ENCODE peak calls at places on chromosomes 4 and X, in nine cellular contexts. S is GM12865; Z is GM06990; G is omental fat pad; A is AG04450; D is PC-9; X is stomach; K is transverse colon; U is CD4-positive, alpha-beta T cell. Y is an unnamed sample.

GRCh38 chr4:41678086-41678485 is 70.4 kb downstream of the PHOX2B start:
- DNase-seq in S (no peak), Z (no peak), G (no peak), A (no peak), D (no peak), X (no peak), K (no peak), U (no peak), Y (no peak)

GRCh38 chrX:151703487-151703886 is 8.2 kb downstream of the PRRG3 start:
- DNase-seq in S (no peak), Z (no peak), G (no peak), A (no peak), D (no peak), X (peak), K (no peak), U (no peak), Y (no peak)

GRCh38 chrX:65811558-65812228 is 144.2 kb downstream of the MSN start:
- DNase-seq in S (no peak), Z (no peak), G (no peak), A (no peak), D (no peak), X (no peak), K (no peak), U (no peak), Y (no peak)

GRCh38 chrX:103248553-103248952 is 6.4 kb downstream of the TCEAL8 start:
- DNase-seq in S (peak), Z (no peak), G (no peak), A (no peak), D (no peak), X (no peak), K (no peak), U (no peak), Y (no peak)

GRCh38 chr4:82591592-82591991 is 29.8 kb upstream of the TMEM150C start:
- DNase-seq in S (no peak), Z (no peak), G (no peak), A (no peak), D (no peak), X (no peak), K (no peak), U (no peak), Y (no peak)

GRCh38 chr4:122017296-122017695 is 65.4 kb upstream of the TRPC3 start:
- DNase-seq in S (no peak), Z (no peak), G (no peak), A (no peak), D (no peak), X (no peak), K (no peak), U (no peak), Y (no peak)

GRCh38 chr4:102295153-102295862 is 50.0 kb downstream of the SLC39A8 start:
- DNase-seq in S (no peak), Z (no peak), G (no peak), A (no peak), D (no peak), X (peak), K (no peak), U (no peak), Y (no peak)

GRCh38 chr4:27084685-27085356 is 224.2 kb downstream of the STIM2 start:
- DNase-seq in S (no peak), Z (peak), G (peak), A (no peak), D (no peak), X (peak), K (peak), U (no peak), Y (peak)

GRCh38 chr4:153152453-153153338 is 51.5 kb upstream of the TRIM2 start:
- DNase-seq in S (peak), Z (peak), G (peak), A (no peak), D (no peak), X (peak), K (peak), U (peak), Y (no peak)

GRCh38 chr4:53121304-53121865 is 244.5 kb downstream of the SCFD2 start:
- DNase-seq in S (no peak), Z (no peak), G (no peak), A (no peak), D (no peak), X (no peak), K (no peak), U (no peak), Y (no peak)

GRCh38 chrX:64570204-64570603 is 175.0 kb upstream of the MTMR8 start:
- DNase-seq in S (no peak), Z (no peak), G (no peak), A (no peak), D (no peak), X (no peak), K (no peak), U (no peak), Y (no peak)

GRCh38 chrX:54483946-54484345 is 12.1 kb downstream of the FGD1 start:
- DNase-seq in S (no peak), Z (no peak), G (no peak), A (no peak), D (no peak), X (no peak), K (no peak), U (no peak), Y (no peak)

GRCh38 chr4:151922306-151922705 is 161.5 kb upstream of the GATB start:
- DNase-seq in S (no peak), Z (no peak), G (no peak), A (no peak), D (no peak), X (no peak), K (no peak), U (no peak), Y (no peak)

GRCh38 chr4:124806403-124806802 is 93.9 kb upstream of the ANKRD50 start:
- DNase-seq in S (no peak), Z (no peak), G (no peak), A (no peak), D (no peak), X (no peak), K (no peak), U (no peak), Y (no peak)

GRCh38 chr4:53744446-53745160 is 153.3 kb upstream of the LNX1 start:
- DNase-seq in S (peak), Z (peak), G (no peak), A (no peak), D (no peak), X (no peak), K (no peak), U (no peak), Y (no peak)

GRCh38 chr4:55635760-55636621 is at the start of gene NMU:
- DNase-seq in S (peak), Z (peak), G (no peak), A (no peak), D (peak), X (peak), K (peak), U (no peak), Y (peak)

GRCh38 chr4:163269874-163270273 is 62.5 kb downstream of the NPY1R start:
- DNase-seq in S (no peak), Z (no peak), G (no peak), A (no peak), D (no peak), X (no peak), K (no peak), U (no peak), Y (no peak)

GRCh38 chr4:4858527-4858926 is 938 bp upstream of the MSX1 start:
- DNase-seq in S (no peak), Z (no peak), G (no peak), A (no peak), D (no peak), X (no peak), K (no peak), U (no peak), Y (no peak)

GRCh38 chrX:810186-810585 is 179.6 kb downstream of the SHOX start:
- DNase-seq in S (no peak), Z (no peak), G (no peak), A (no peak), D (no peak), X (no peak), K (no peak), U (no peak), Y (no peak)

GRCh38 chr4:804804-805203 is 21.1 kb downstream of the CPLX1 start:
- DNase-seq in S (no peak), Z (no peak), G (no peak), A (no peak), D (no peak), X (no peak), K (no peak), U (no peak), Y (no peak)

GRCh38 chr4:143335979-143336827 is 473 bp upstream of the GAB1 start:
- DNase-seq in S (peak), Z (peak), G (peak), A (peak), D (peak), X (peak), K (peak), U (no peak), Y (no peak)

GRCh38 chrX:152989292-152989658 is 4.6 kb downstream of the PNMA5 start:
- DNase-seq in S (peak), Z (no peak), G (no peak), A (no peak), D (no peak), X (no peak), K (no peak), U (no peak), Y (no peak)

GRCh38 chrX:48611703-48612102 is 14.4 kb downstream of the WDR13 start:
- DNase-seq in S (no peak), Z (no peak), G (no peak), A (no peak), D (no peak), X (no peak), K (no peak), U (no peak), Y (no peak)

GRCh38 chr4:1682860-1683259 is 1.3 kb downstream of the FAM53A start:
- DNase-seq in S (no peak), Z (no peak), G (no peak), A (no peak), D (no peak), X (no peak), K (no peak), U (no peak), Y (no peak)

GRCh38 chrX:15359701-15360100 is 24.4 kb upstream of the PIGA start:
- DNase-seq in S (no peak), Z (no peak), G (no peak), A (no peak), D (no peak), X (no peak), K (no peak), U (no peak), Y (no peak)

GRCh38 chrX:19782419-19782818 is 105.0 kb downstream of the SH3KBP1 start:
- DNase-seq in S (no peak), Z (no peak), G (no peak), A (no peak), D (no peak), X (no peak), K (no peak), U (no peak), Y (no peak)

GRCh38 chr4:158949094-158949493 is 153.8 kb upstream of the RAPGEF2 start:
- DNase-seq in S (no peak), Z (no peak), G (no peak), A (no peak), D (no peak), X (no peak), K (no peak), U (no peak), Y (no peak)

GRCh38 chr4:53781614-53782467 is 190.6 kb upstream of the LNX1 start:
- DNase-seq in S (no peak), Z (no peak), G (no peak), A (peak), D (no peak), X (no peak), K (no peak), U (no peak), Y (no peak)

GRCh38 chrX:120672389-120672788 is 42.5 kb upstream of the C1GALT1C1 start:
- DNase-seq in S (no peak), Z (no peak), G (no peak), A (no peak), D (peak), X (peak), K (no peak), U (no peak), Y (no peak)

GRCh38 chr4:76526585-76526990 is 91.6 kb downstream of the SHROOM3 start:
- DNase-seq in S (no peak), Z (no peak), G (no peak), A (peak), D (peak), X (peak), K (no peak), U (no peak), Y (no peak)

GRCh38 chr4:15989431-15989830 is 26.5 kb upstream of the FGFBP2 start:
- DNase-seq in S (no peak), Z (no peak), G (no peak), A (no peak), D (no peak), X (no peak), K (no peak), U (no peak), Y (no peak)

GRCh38 chr4:168028970-168029610 is 63.2 kb upstream of the ANXA10 start:
- DNase-seq in S (no peak), Z (no peak), G (no peak), A (no peak), D (no peak), X (no peak), K (no peak), U (no peak), Y (no peak)

GRCh38 chr4:140668111-140668510 is 88.1 kb downstream of the TBC1D9 start:
- DNase-seq in S (no peak), Z (no peak), G (no peak), A (no peak), D (no peak), X (no peak), K (no peak), U (no peak), Y (no peak)

GRCh38 chr4:113141901-113142346 is 92.5 kb downstream of the ANK2 start:
- DNase-seq in S (peak), Z (no peak), G (no peak), A (no peak), D (peak), X (no peak), K (no peak), U (no peak), Y (no peak)
- TF ChIP-seq CTCF in S (no peak), Z (no peak), G (no peak), A (no peak), D (no peak), X (no peak), K (no peak), U (no peak), Y (no peak)

GRCh38 chr4:145957307-145957706 is 18.7 kb upstream of the ZNF827 start:
- DNase-seq in S (no peak), Z (no peak), G (no peak), A (no peak), D (no peak), X (no peak), K (no peak), U (no peak), Y (no peak)

GRCh38 chr4:145956288-145956890 is 17.8 kb upstream of the ZNF827 start:
- DNase-seq in S (peak), Z (peak), G (no peak), A (no peak), D (no peak), X (no peak), K (peak), U (peak), Y (no peak)

GRCh38 chr4:145960012-145960411 is 21.4 kb upstream of the ZNF827 start:
- DNase-seq in S (no peak), Z (no peak), G (no peak), A (no peak), D (no peak), X (no peak), K (no peak), U (no peak), Y (no peak)

GRCh38 chr4:145951931-145952330 is 13.3 kb upstream of the ZNF827 start:
- DNase-seq in S (no peak), Z (no peak), G (no peak), A (no peak), D (no peak), X (no peak), K (no peak), U (no peak), Y (no peak)

GRCh38 chr4:145954924-145955339 is 16.3 kb upstream of the ZNF827 start:
- DNase-seq in S (no peak), Z (no peak), G (no peak), A (peak), D (peak), X (no peak), K (no peak), U (no peak), Y (no peak)
- TF ChIP-seq CTCF in S (no peak), Z (no peak), G (no peak), A (no peak), D (no peak), X (no peak), K (no peak), U (no peak), Y (no peak)

GRCh38 chr4:11165052-11165451 is 263.6 kb downstream of the HS3ST1 start:
- DNase-seq in S (no peak), Z (no peak), G (no peak), A (no peak), D (no peak), X (no peak), K (no peak), U (no peak), Y (no peak)

GRCh38 chr4:11158971-11159370 is 269.7 kb downstream of the HS3ST1 start:
- DNase-seq in S (no peak), Z (no peak), G (no peak), A (no peak), D (no peak), X (no peak), K (no peak), U (no peak), Y (no peak)

DNA sequence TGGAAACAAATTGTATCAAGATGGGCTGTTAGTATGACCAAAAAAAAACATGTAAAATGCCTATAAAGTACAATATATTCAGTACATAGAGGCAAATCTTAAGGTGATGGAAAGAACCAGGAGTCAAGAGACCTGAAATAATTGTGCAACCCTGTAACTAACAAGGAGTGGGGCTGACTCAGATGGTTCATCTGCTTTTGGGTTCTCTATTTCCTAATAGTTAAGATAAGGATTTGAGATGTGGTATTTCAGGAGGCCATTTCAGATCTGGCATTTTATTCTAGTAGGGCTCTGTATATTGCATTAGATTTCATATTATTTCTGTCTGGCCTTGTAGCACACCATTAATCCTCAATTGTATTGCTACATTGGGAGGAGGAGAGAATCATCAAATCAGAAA is 268.4 kb downstream of the HS3ST1 start:
- DNase-seq in S (no peak), Z (no peak), G (no peak), A (no peak), D (no peak), X (no peak), K (no peak), U (no peak), Y (no peak)
- TF ChIP-seq CTCF in S (no peak), Z (no peak), G (no peak), A (no peak), D (no peak), X (no peak), K (no peak), U (no peak), Y (no peak)

GRCh38 chr4:184534511-184535391 is 60.4 kb upstream of the IRF2 start:
- DNase-seq in S (peak), Z (peak), G (no peak), A (no peak), D (peak), X (no peak), K (no peak), U (no peak), Y (no peak)

GRCh38 chr4:184526228-184526627 is 51.9 kb upstream of the IRF2 start:
- DNase-seq in S (no peak), Z (no peak), G (no peak), A (no peak), D (no peak), X (no peak), K (no peak), U (no peak), Y (no peak)

GRCh38 chr4:184528713-184529112 is 54.4 kb upstream of the IRF2 start:
- DNase-seq in S (no peak), Z (no peak), G (no peak), A (no peak), D (no peak), X (no peak), K (no peak), U (no peak), Y (no peak)

GRCh38 chr4:184529283-184529682 is 54.9 kb upstream of the IRF2 start:
- DNase-seq in S (no peak), Z (no peak), G (no peak), A (no peak), D (peak), X (no peak), K (no peak), U (no peak), Y (no peak)
- TF ChIP-seq CTCF in S (no peak), Z (no peak), G (no peak), A (no peak), D (no peak), X (no peak), K (no peak), U (no peak), Y (no peak)

DNA sequence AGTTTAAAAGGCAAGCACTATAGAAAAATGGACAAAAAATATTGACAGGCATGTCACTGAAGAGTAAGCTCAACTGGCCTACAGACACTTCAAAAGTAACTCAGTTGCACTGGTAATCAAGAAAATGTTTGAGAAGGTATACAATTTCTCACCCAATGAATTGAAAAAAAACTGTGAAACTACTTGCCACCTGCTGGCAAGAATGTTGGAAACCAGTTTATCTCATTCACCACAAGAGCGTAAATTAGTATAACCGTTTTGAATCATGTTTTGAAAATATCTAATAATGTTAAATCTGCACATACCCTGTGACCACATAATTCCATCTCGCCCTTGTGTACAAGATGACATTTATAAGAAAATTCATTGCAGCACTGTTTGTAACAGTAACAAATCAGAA is 31.7 kb downstream of the TXK start:
- DNase-seq in S (no peak), Z (no peak), G (no peak), A (no peak), D (no peak), X (no peak), K (no peak), U (no peak), Y (no peak)
- TF ChIP-seq CTCF in S (no peak), Z (no peak), G (no peak), A (no peak), D (peak), X (no peak), K (no peak), U (no peak), Y (no peak)

GRCh38 chr4:6686104-6686787 is 7.4 kb upstream of the S100P start:
- DNase-seq in S (no peak), Z (no peak), G (no peak), A (no peak), D (peak), X (no peak), K (no peak), U (no peak), Y (no peak)

GRCh38 chr4:6689506-6689960 is 4.1 kb upstream of the S100P start:
- DNase-seq in S (no peak), Z (no peak), G (no peak), A (no peak), D (peak), X (peak), K (peak), U (no peak), Y (no peak)

GRCh38 chr4:6687947-6688878 is 5.5 kb upstream of the S100P start:
- DNase-seq in S (no peak), Z (no peak), G (no peak), A (no peak), D (peak), X (no peak), K (no peak), U (no peak), Y (no peak)

GRCh38 chr4:6692379-6692778 is 1.3 kb upstream of the S100P start:
- DNase-seq in S (no peak), Z (no peak), G (no peak), A (no peak), D (no peak), X (no peak), K (no peak), U (no peak), Y (no peak)

GRCh38 chr4:6688879-6689505 is 4.7 kb upstream of the S100P start:
- DNase-seq in S (peak), Z (no peak), G (no peak), A (peak), D (peak), X (peak), K (peak), U (peak), Y (no peak)
- TF ChIP-seq CTCF in S (no peak), Z (no peak), G (no peak), A (no peak), D (no peak), X (no peak), K (no peak), U (no peak), Y (no peak)

GRCh38 chr4:120977435-120977997 is 55.0 kb upstream of the PRDM5 start:
- DNase-seq in S (peak), Z (no peak), G (no peak), A (peak), D (no peak), X (no peak), K (peak), U (no peak), Y (no peak)
- TF ChIP-seq CTCF in S (peak), Z (peak), G (no peak), A (peak), D (peak), X (peak), K (peak), U (no peak), Y (peak)

Y was measured in D721Med.